ENCODE peak calls at places on chromosome 19, in six cellular contexts. G is lung, T is psoas muscle, Q is fibroblast of lung, A is tibial nerve, U is lower lobe of right lung. S is an unnamed sample.
A peak's percentile ranks its signal among the peaks of the same experiment; 100 is the strongest.

GRCh38 chr19:52343548-52343947 is 7.5 kb downstream of the ZNF610 start:
- DNase-seq in T (peak; percentile 19), A (no peak), U (no peak), Q (peak; percentile 23), G (peak; percentile 46), S (peak; percentile 32)

GRCh38 chr19:10797078-10797477 is 38.9 kb downstream of the TMED1 start:
- DNase-seq in T (no peak), G (no peak), A (no peak), U (no peak), Q (no peak), S (no peak)

GRCh38 chr19:43847884-43848283 is 20.8 kb downstream of the ZNF283 start:
- DNase-seq in T (no peak), G (no peak), U (no peak), Q (no peak), A (no peak), S (no peak)

GRCh38 chr19:19214892-19215291 is 3.1 kb downstream of the NCAN start:
- DNase-seq in G (no peak), U (no peak), A (no peak), T (no peak), Q (peak; percentile 42), S (no peak)

GRCh38 chr19:33032218-33032781 is 32.4 kb downstream of the RHPN2 start:
- DNase-seq in Q (no peak), U (no peak), T (no peak), G (no peak), A (no peak), S (peak; percentile 98)

GRCh38 chr19:30293051-30293785 is 79.0 kb upstream of the ZNF536 start:
- DNase-seq in U (no peak), G (no peak), T (no peak), A (no peak), Q (no peak), S (no peak)

GRCh38 chr19:45574526-45574925 is 10.1 kb downstream of the OPA3 start:
- DNase-seq in G (no peak), T (no peak), Q (no peak), U (no peak), A (no peak), S (no peak)

GRCh38 chr19:48367855-48368254 is 3.7 kb downstream of the SYNGR4 start:
- DNase-seq in A (no peak), G (no peak), Q (no peak), T (no peak), U (no peak), S (no peak)

GRCh38 chr19:13958043-13958442 is 5.7 kb downstream of the DCAF15 start:
- DNase-seq in A (no peak), Q (no peak), U (no peak), G (no peak), T (no peak), S (no peak)

GRCh38 chr19:30742539-30742938 is 370.4 kb downstream of the ZNF536 start:
- DNase-seq in U (no peak), Q (no peak), A (no peak), T (no peak), G (no peak), S (no peak)

GRCh38 chr19:29841559-29842367 is 30.0 kb downstream of the CCNE1 start:
- DNase-seq in A (no peak), U (no peak), G (no peak), Q (no peak), T (no peak), S (peak; percentile 93)

GRCh38 chr19:45876411-45877197 is 9.3 kb downstream of the IRF2BP1 start:
- DNase-seq in G (no peak), U (no peak), A (no peak), Q (peak; percentile 22), T (peak; percentile 46), S (no peak)

GRCh38 chr19:51607077-51607476 is 23.1 kb downstream of the SIGLEC5 start:
- DNase-seq in T (no peak), G (no peak), U (no peak), Q (no peak), A (no peak), S (no peak)

GRCh38 chr19:31589109-31589508 is 239.9 kb upstream of the TSHZ3 start:
- DNase-seq in U (no peak), A (no peak), G (no peak), T (no peak), Q (no peak), S (no peak)

GRCh38 chr19:7865262-7865911 is 8.8 kb downstream of the PRR36 start:
- DNase-seq in Q (no peak), U (no peak), G (no peak), T (no peak), A (no peak), S (no peak)

GRCh38 chr19:30426864-30427263 is 54.7 kb downstream of the ZNF536 start:
- DNase-seq in G (no peak), A (no peak), Q (no peak), T (no peak), U (no peak), S (no peak)

GRCh38 chr19:35229601-35230000 is 1.1 kb upstream of the FAM187B start:
- DNase-seq in U (no peak), G (no peak), A (no peak), T (no peak), Q (no peak), S (no peak)

GRCh38 chr19:51010066-51010795 is 8.8 kb upstream of the KLK8 start:
- DNase-seq in T (no peak), Q (no peak), A (no peak), U (no peak), G (no peak), S (no peak)

GRCh38 chr19:41321600-41322270 is 11.8 kb downstream of the CCDC97 start:
- DNase-seq in A (no peak), Q (peak; percentile 73), U (no peak), T (peak; percentile 63), G (no peak), S (no peak)

GRCh38 chr19:6516018-6516658 is 14.0 kb upstream of the TUBB4A start:
- DNase-seq in G (peak; percentile 97), A (peak; percentile 86), Q (peak; percentile 79), T (peak; percentile 92), U (peak; percentile 98), S (peak; percentile 96)

GRCh38 chr19:14048439-14049153 is 13.3 kb downstream of the PALM3 start:
- DNase-seq in G (peak; percentile 68), Q (no peak), A (no peak), T (peak; percentile 41), U (peak; percentile 72), S (no peak)

DNA sequence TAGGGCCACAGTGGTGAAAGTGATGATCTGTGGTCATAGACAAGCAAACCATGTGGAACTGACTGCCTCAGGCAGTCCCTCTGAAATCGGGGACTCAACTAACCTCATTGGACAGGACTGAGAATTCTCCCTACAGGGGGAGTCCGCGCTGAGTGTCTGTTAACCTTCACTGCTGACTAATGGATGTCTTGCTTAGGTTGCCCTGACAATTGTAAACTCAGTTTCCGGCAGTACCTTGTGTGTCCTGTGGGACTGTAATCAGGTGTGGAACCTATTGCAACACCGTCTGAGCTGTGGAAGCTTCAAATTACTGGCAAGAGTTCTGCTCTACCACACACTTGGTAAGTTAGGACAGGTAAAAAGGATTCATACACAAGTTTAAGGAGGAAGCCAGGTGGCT is 21.8 kb downstream of the ZNF77 start:
- DNase-seq in G (no peak), U (no peak), A (no peak), Q (no peak), T (no peak), S (no peak)
- H3K4me3 ChIP-seq in G (no peak overlapping the region), U (no peak overlapping the region), A (no peak overlapping the region), Q (no peak overlapping the region), T (no peak overlapping the region), S (no peak overlapping the region)

GRCh38 chr19:3457531-3458228 is 22.6 kb downstream of the SMIM24 start:
- DNase-seq in G (no peak), A (no peak), U (no peak), Q (peak; percentile 39), T (no peak), S (no peak)
- H3K4me3 ChIP-seq in G (no peak overlapping the region), A (no peak overlapping the region), U (no peak overlapping the region), Q (no peak overlapping the region), T (no peak overlapping the region), S (no peak overlapping the region)

GRCh38 chr19:12194827-12195500 is 32.1 kb downstream of the ZNF136 start:
- DNase-seq in T (peak; percentile 77), U (peak; percentile 81), G (peak; percentile 84), Q (peak; percentile 75), A (peak; percentile 44), S (peak; percentile 55)
- H3K4me3 ChIP-seq in T (peak overlapping the region; percentile 71), U (peak overlapping the region; percentile 62), G (peak overlapping the region; percentile 65), Q (peak overlapping the region; percentile 28), A (peak overlapping the region; percentile 51), S (peak overlapping the region; percentile 58)

GRCh38 chr19:17125728-17126677 is 50.4 kb downstream of the MYO9B start:
- DNase-seq in G (peak; percentile 49), A (no peak), U (peak; percentile 84), Q (peak; percentile 46), T (peak; percentile 66), S (no peak)
- H3K4me3 ChIP-seq in G (no peak overlapping the region), A (peak overlapping the region; percentile 4), U (peak overlapping the region; percentile 27), Q (no peak overlapping the region), T (peak overlapping the region; percentile 15), S (no peak overlapping the region)

GRCh38 chr19:21586341-21587116 is 81.1 kb downstream of the ZNF429 start:
- DNase-seq in T (peak; percentile 18), U (peak; percentile 55), Q (no peak), A (no peak), G (no peak), S (no peak)
- H3K4me3 ChIP-seq in T (peak overlapping the region; percentile 83), U (peak overlapping the region; percentile 64), Q (peak overlapping the region; percentile 27), A (peak overlapping the region; percentile 38), G (peak overlapping the region; percentile 44), S (no peak overlapping the region)

DNA sequence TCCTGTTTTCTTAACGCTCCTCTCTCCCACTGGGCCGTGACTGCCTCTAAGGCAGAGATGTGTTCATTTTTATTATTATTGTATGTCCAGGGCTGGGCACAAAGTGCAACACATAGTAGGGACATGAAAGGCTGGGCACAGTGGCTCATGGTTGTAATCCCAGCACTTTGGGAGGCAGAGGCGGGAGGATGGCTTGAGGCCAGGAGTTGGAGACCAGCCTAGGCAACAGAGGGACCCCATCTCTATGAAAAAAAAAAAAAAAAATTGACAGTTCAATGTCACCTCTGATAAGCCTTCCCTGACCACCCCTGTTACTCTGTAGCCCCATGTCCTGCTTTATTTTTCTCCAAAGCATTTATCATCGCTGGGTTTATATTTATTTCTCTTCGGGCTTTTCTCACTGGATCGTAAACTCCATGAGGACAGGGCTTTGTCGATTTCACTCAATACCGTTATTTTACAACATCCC is 481 bp upstream of the SAE1 start:
- DNase-seq in A (no peak), U (no peak), G (no peak), T (no peak), Q (no peak), S (no peak)
- H3K4me3 ChIP-seq in A (peak overlapping the region; percentile 76), U (peak overlapping the region; percentile 83), G (no peak overlapping the region), T (peak overlapping the region; percentile 80), Q (no peak overlapping the region), S (no peak overlapping the region)

GRCh38 chr19:17242431-17243208 is 3.1 kb downstream of the NR2F6 start:
- DNase-seq in A (no peak), T (no peak), G (no peak), U (no peak), Q (no peak), S (no peak)
- H3K4me3 ChIP-seq in A (no peak overlapping the region), T (peak overlapping the region; percentile 85), G (no peak overlapping the region), U (peak overlapping the region; percentile 89), Q (peak overlapping the region; percentile 78), S (peak overlapping the region; percentile 96)

GRCh38 chr19:4584670-4585460 is 25.4 kb upstream of the SEMA6B start:
- DNase-seq in G (no peak), U (no peak), A (no peak), Q (no peak), T (no peak), S (no peak)
- H3K4me3 ChIP-seq in G (no peak overlapping the region), U (peak overlapping the region; percentile 37), A (no peak overlapping the region), Q (peak overlapping the region; percentile 52), T (peak overlapping the region; percentile 50), S (peak overlapping the region; percentile 43)

S was measured in LNCaP clone FGC.